ENCODE peak calls at places on chromosomes 7 and 10, in four cellular contexts. B is H1, G is neuronal stem cell, K is mesenchymal stem cell. E is an unnamed sample.

GRCh38 chr7:90178592-90179279 is 24.5 kb downstream of the STEAP1 start:
- DNase-seq in B (no peak), G (no peak), K (peak; percentile 18), E (peak; percentile 27)

GRCh38 chr7:125670926-125671572 is 741.4 kb upstream of the POT1 start:
- DNase-seq in B (no peak), G (peak; percentile 21), K (peak; percentile 66), E (peak; percentile 41)

GRCh38 chr7:47278043-47278442 is 303.9 kb downstream of the TNS3 start:
- DNase-seq in B (no peak), G (no peak), K (no peak), E (no peak)

GRCh38 chr7:148286150-148286549 is 304.4 kb upstream of the C7orf33 start:
- DNase-seq in B (no peak), G (no peak), K (peak; percentile 13), E (peak; percentile 38)

GRCh38 chr7:105664816-105665525 is 83.7 kb upstream of the EFCAB10 start:
- DNase-seq in B (no peak), G (no peak), K (peak; percentile 50), E (no peak)

GRCh38 chr10:50497758-50498157 is 126.0 kb downstream of the SGMS1 start:
- DNase-seq in B (no peak), G (no peak), K (peak; percentile 25), E (peak; percentile 58)

GRCh38 chr7:149014309-149014708 is 14.0 kb downstream of the PDIA4 start:
- DNase-seq in B (no peak), G (no peak), K (no peak), E (no peak)

GRCh38 chr10:17747883-17748550 is 4.0 kb upstream of the TMEM236 start:
- DNase-seq in B (no peak), G (no peak), K (no peak), E (no peak)

GRCh38 chr10:8054498-8055407 is at the start of gene GATA3:
- DNase-seq in B (no peak), G (peak; percentile 56), K (peak; percentile 92), E (peak; percentile 98)

GRCh38 chr7:33986951-33987948 is 81.9 kb downstream of the BMPER start:
- DNase-seq in B (no peak), G (no peak), K (peak; percentile 99), E (peak; percentile 42)

DNA sequence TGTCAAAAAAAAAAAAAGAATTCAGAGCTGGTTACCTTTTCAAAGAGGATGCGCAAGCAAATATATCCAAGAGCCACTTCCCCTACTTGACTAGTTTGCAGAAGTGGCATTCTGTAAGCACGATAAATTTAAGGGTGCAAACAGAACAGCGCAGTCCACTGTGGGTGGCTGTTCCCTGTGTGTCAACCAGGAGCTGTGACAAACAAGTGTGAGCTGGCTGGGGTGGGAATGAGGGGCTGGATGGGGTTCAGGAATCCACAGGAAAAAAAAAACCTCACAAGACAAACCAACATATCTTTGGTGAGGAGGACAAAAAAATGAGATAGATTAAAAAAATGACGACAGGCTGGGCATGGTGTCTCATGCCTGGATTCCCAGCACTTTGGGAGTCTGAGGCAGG is 15.8 kb downstream of the GUSB start:
- DNase-seq in B (no peak), G (no peak), K (no peak), E (no peak)
- H3K36me3 ChIP-seq in B (peaks cover 64% of the 10 kb centered on the region), G (peaks cover 99% of the 10 kb centered on the region), K (peaks cover 70% of the 10 kb centered on the region), E (peaks cover 60% of the 10 kb centered on the region)

DNA sequence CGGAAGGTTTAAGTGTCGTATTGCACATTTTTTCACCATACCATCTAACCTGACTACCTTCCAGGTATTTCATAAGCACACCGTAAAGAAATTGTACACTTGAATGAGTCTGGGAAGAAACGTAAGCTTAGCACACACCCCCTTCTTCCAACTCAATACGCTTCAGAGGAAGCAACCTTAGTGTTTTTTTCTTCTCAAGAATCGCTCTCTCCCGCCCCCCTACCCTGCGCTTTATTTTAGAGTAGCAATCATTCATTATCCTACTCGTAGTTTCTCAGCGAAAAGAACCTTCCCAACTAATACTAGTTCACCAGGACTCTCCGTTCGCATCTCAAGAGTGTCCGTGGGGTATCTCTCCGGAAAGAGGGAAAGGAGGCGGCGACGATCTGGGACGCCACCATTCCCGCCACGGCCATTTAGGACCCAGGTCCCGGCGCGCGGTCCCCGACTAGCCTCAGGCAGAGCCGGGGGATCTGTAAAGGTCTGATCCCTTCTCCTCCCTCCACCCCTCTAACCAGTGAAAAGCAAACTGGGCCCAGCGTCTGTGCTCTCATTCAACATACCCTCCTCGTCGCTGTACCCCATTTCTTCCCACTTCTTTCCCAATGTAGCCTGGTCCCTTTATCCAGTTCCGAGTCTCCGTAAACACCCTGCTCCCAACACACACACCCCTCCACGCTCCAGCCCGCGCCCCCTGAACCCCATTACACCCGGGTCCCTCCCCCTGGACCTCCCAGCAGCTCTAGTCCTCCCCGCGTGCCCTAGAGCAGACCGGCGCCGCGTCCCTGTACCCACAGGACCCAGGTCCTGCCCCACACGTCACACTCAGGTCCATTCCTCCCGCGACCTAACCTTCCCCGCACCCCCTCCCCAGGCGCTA is 16.0 kb downstream of the MYOZ1 start:
- DNase-seq in B (no peak), G (peak; percentile 63), K (peak; percentile 60), E (peak; percentile 61)
- H3K4ac ChIP-seq in B (no peak overlapping the region), G (no peak overlapping the region), K (no peak overlapping the region), E (peak overlapping the region; percentile 7)

DNA sequence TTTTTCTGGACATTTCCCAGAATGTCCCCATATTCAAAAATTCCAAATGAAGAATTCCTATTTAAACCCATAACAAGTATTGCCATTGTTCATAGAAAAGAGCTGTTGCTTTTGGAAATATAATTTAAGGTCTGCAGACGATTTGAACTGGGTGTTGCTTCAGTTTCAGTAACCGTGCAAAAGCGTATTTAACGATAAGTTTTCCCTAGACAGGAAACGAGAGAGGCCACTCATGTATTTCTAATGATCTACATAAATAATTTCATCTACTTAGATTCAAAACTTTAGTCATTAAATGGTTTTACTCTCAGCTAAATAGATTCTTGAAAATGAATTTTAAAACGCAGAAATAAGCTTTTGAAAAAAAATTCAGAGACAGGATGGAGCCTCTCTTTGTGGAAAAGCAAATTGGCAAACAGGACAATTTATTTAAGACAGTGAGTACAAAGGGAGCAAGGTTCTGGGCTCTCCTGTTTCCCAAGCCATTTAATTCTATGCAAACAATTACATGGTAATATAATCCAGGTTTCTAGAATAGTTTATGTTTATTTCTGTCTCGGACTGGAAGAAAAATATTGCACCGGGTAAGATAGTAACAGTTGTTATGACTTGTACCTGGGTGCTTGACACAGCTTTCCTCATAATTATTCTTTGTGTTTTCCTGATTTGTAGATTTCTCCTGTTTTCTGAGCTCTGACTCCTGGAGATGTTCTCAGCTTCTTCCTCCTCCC is 263.0 kb downstream of the BAMBI start:
- DNase-seq in B (no peak), G (no peak), K (no peak), E (no peak)
- H2BK12ac ChIP-seq in B (no peak overlapping the region), G (no peak overlapping the region), K (no peak overlapping the region), E (no peak overlapping the region)

DNA sequence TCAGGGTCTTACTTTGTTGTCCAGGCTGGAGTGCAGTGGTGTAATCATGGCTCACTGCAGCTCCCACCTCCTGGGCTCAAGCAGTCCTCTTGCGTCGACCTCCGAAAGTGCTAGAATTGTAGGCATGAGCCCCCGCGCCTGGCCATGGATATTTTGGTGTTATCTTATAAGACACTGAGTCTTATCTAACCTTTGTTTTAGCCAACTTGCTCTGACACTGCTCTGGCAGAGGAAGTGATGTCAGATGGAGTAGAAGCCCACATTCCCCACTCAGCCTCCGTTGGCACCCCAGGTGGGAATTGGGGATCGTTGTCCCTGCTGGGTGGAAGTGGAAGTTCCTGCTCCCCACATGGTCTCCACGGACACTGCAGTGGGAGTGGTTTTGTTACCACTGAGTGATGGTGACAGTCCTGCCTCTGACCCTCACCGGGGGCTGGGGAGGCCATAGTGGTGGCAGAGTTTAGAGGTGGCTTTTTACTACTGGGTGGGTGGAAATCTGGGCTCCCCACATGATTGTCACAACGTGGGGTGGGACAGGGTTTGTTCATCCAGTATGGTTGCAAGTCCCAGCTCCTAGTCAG is 98.9 kb downstream of the ANKRD61 start:
- DNase-seq in B (no peak), G (no peak), K (no peak), E (no peak)
- H3K36me3 ChIP-seq in B (no peaks in the 10 kb centered on the region), G (peaks cover 90% of the 10 kb centered on the region), K (peaks cover 41% of the 10 kb centered on the region), E (peaks cover 26% of the 10 kb centered on the region)

DNA sequence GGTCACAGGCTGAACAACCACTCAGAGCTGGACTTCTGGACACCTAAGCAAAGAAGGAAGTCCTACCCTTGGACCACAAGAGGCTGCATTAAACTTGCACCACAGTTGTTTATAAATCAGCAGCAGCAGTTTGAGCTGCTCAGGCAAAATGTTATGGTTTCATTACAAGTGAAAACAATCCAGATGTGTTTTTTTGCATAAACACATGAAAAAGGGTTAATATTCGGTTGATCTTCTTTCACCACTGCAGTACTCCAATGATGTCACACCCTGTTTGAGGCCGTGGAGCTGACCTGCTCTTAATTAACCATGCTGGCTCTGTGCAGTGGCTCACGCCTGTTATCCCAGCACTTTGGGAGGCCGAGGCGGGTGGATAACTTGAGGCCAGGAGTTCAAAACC is 490.8 kb upstream of the CELF2 start:
- DNase-seq in B (no peak), G (no peak), K (peak; percentile 57), E (no peak)
- H3K4ac ChIP-seq in B (no peak overlapping the region), G (no peak overlapping the region), K (no peak overlapping the region), E (no peak overlapping the region)

GRCh38 chr10:93435621-93436385 is 46.3 kb downstream of the MYOF start:
- DNase-seq in B (no peak), G (peak; percentile 61), K (peak; percentile 81), E (peak; percentile 37)
- H2BK12ac ChIP-seq in B (peak overlapping the region; percentile 84), G (no peak overlapping the region), K (peak overlapping the region; percentile 81), E (peak overlapping the region; percentile 90)

DNA sequence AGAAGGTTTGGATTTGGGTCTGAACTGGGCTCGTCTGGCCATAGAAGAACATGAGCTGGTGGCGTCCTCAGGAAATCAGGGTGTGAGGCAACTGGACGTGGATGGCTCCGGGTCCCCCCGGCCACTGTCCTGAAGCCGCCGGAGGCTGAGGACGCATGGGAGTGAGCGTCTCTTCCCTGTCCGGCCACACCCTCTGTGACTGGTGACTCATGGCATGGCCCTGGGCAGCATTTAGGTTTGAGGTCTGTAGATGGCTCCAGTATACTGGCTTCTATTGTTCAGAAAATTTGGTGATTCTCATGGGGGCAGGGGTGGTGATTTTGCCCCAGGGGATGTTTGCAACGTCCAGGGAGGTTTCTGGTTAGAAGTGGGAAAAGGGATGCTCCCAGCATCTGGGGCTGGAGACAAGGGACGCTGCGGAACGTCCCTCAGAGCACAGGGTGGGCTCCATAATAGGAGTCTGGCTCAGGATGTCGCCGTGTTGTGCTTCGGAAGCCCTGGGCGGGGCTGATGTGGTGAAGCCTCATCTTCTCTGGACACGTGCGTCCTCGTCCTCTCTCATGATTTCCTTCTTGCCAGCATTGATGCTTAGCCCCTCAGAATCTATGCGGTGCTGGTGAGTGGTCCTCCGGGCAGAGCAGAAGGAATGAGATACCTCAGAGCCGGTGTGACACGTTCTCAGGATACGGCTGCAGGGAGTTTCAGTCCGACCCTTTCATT is 49.9 kb downstream of the PITRM1 start:
- DNase-seq in B (no peak), G (no peak), K (no peak), E (peak; percentile 83)
- H3K36me3 ChIP-seq in B (peaks cover 57% of the 10 kb centered on the region), G (no peaks in the 10 kb centered on the region), K (peaks cover 74% of the 10 kb centered on the region), E (peaks cover 76% of the 10 kb centered on the region)